ENCODE peak calls at places on chromosomes 4 and X, in six cellular contexts. G is tibial artery; B is left ventricle myocardium inferior; C is CD8-positive, alpha-beta memory T cell; J is heart left ventricle; Q is testis. P is an unnamed sample.

GRCh38 chrX:78321809-78322208 is 5.6 kb downstream of the CYSLTR1 start:
- DNase-seq in C (peak; percentile 3), Q (peak; percentile 17), G (peak; percentile 34), J (peak; percentile 16), B (peak; percentile 14), P (peak; percentile 35)

GRCh38 chr4:13399257-13399656 is 84.9 kb downstream of the RAB28 start:
- DNase-seq in B (no peak), G (no peak), J (no peak), Q (no peak), C (no peak), P (no peak)

GRCh38 chrX:150903110-150903508 is 4.6 kb upstream of the CD99L2 start:
- DNase-seq in C (no peak), Q (no peak), B (no peak), J (no peak), G (no peak), P (no peak)

GRCh38 chrX:37993857-37994619 is 12.3 kb upstream of the SYTL5 start:
- DNase-seq in G (no peak), J (no peak), C (peak; percentile 5), B (no peak), Q (peak; percentile 16), P (no peak)

GRCh38 chr4:52234539-52235174 is 183.6 kb downstream of the SPATA18 start:
- DNase-seq in Q (peak; percentile 58), J (no peak), C (no peak), G (no peak), B (no peak), P (peak; percentile 2)

GRCh38 chr4:116016201-116016600 is 902.8 kb upstream of the NDST4 start:
- DNase-seq in G (no peak), Q (no peak), J (peak; percentile 22), B (no peak), C (no peak), P (no peak)

GRCh38 chrX:9147631-9148189 is 113.8 kb upstream of the FAM9B start:
- DNase-seq in J (no peak), C (no peak), G (no peak), B (no peak), Q (no peak), P (no peak)

GRCh38 chr4:128358903-128359260 is 71.3 kb upstream of the PGRMC2 start:
- DNase-seq in B (no peak), J (no peak), C (no peak), G (no peak), Q (no peak), P (no peak)

GRCh38 chrX:17535229-17535628 is 160.2 kb downstream of the NHS start:
- DNase-seq in J (no peak), C (no peak), Q (no peak), G (no peak), B (no peak), P (peak; percentile 54)

GRCh38 chr4:77376788-77377460 is 219.9 kb downstream of the CCNG2 start:
- DNase-seq in C (no peak), G (no peak), Q (no peak), B (no peak), J (no peak), P (no peak)

GRCh38 chr4:38831653-38832052 is 25.0 kb downstream of the TLR6 start:
- DNase-seq in C (no peak), B (no peak), Q (no peak), G (no peak), J (no peak), P (no peak)
- H3K27ac ChIP-seq in C (no peak overlapping the region), B (no peak overlapping the region), Q (no peak overlapping the region), G (no peak overlapping the region), J (no peak overlapping the region), P (no peak overlapping the region)

DNA sequence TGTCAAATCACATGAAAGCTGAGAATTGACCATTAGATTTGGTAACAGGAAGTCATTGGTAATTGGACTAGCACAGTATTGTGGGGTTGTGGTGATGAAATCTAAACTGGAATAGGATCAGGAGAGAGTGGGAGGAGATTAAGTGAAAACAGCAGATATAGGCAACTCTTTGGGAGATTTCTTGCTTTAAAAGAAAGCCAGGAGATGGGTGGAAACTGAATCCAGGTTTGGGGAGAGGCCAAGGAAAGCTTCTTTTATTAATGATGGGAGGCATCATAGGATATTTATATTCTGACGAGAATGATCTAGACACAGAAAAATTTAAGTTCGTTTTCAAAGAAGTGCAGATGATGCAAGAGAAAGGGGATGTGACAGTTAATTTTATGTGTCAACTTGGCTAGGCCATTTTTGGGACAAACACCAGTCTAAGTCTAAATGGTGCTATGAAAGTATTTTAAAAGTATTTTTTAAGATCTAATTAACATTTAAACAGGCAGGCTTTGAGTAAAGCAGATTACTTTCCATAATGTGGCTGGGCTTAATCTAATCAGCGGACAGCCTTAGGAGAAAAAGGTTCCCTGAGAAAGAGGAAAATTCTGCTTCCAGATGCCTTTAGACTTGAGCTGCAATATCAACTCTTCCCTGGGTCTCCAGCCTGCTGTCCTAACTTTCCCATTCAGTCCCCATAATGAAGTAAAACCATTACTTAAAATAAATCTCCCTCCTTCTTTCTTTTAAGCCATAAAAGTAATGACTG is 24.7 kb downstream of the SEC24D start:
- DNase-seq in J (no peak), G (no peak), Q (no peak), C (no peak), B (no peak), P (no peak)
- H3K36me3 ChIP-seq in J (peaks cover 96% of the 10 kb centered on the region), G (peaks cover 47% of the 10 kb centered on the region), Q (no peaks in the 10 kb centered on the region), C (peaks cover 42% of the 10 kb centered on the region), B (peaks cover 91% of the 10 kb centered on the region), P (peaks cover 56% of the 10 kb centered on the region)

GRCh38 chr4:81039351-81040174 is 9.1 kb downstream of the BMP3 start:
- DNase-seq in G (no peak), C (no peak), Q (no peak), J (no peak), B (no peak), P (no peak)

GRCh38 chr4:81042578-81043365 is 12.3 kb downstream of the BMP3 start:
- DNase-seq in B (no peak), Q (no peak), J (no peak), G (no peak), C (no peak), P (no peak)

GRCh38 chr4:81038636-81039350 is 8.3 kb downstream of the BMP3 start:
- DNase-seq in G (no peak), J (no peak), C (no peak), Q (no peak), B (no peak), P (no peak)

GRCh38 chr4:81040175-81040659 is 9.7 kb downstream of the BMP3 start:
- DNase-seq in G (no peak), Q (no peak), C (no peak), J (no peak), B (no peak), P (no peak)
- H3K27ac ChIP-seq in G (no peak overlapping the region), Q (no peak overlapping the region), C (no peak overlapping the region), J (no peak overlapping the region), B (no peak overlapping the region), P (no peak overlapping the region)

GRCh38 chr4:55437356-55437796 is 41.6 kb downstream of the TMEM165 start:
- DNase-seq in C (no peak), Q (no peak), G (no peak), J (no peak), B (no peak), P (peak; percentile 33)
- H3K36me3 ChIP-seq in C (no peaks in the 10 kb centered on the region), Q (no peaks in the 10 kb centered on the region), G (peaks cover 5% of the 10 kb centered on the region), J (peaks cover 86% of the 10 kb centered on the region), B (peaks cover 62% of the 10 kb centered on the region), P (peaks cover 61% of the 10 kb centered on the region)

GRCh38 chrX:14872851-14873675 is at the start of the genes FANCB and MOSPD2:
- DNase-seq in J (peak; percentile 93), G (peak; percentile 92), C (peak; percentile 91), B (peak; percentile 94), Q (peak; percentile 95), P (peak; percentile 95)
- H3K27ac ChIP-seq in J (peak within 1 kb of the TSS; percentile 53), G (peak within 1 kb of the TSS; percentile 90), C (peak within 1 kb of the TSS; percentile 85), B (peak within 1 kb of the TSS; percentile 85), Q (peak within 1 kb of the TSS; percentile 62), P (peak within 1 kb of the TSS; percentile 53)

GRCh38 chr4:6617246-6617645 is 23.2 kb upstream of the MRFAP1 start:
- DNase-seq in B (no peak), J (no peak), C (no peak), G (no peak), Q (no peak), P (no peak)
- H3K36me3 ChIP-seq in B (peaks cover 63% of the 10 kb centered on the region), J (peaks cover 51% of the 10 kb centered on the region), C (peaks cover 15% of the 10 kb centered on the region), G (peaks cover 52% of the 10 kb centered on the region), Q (no peaks in the 10 kb centered on the region), P (no peaks in the 10 kb centered on the region)